ENCODE peak calls at places on chromosomes 4 and X, in ten cellular contexts. G is right cardiac atrium, I is GM23248, L is colonic mucosa, S is Peyer's patch, N is cardiac muscle cell, H is left ventricle myocardium inferior, F is upper lobe of right lung, Y is fibroblast of lung, V is suprapubic skin. C is an unnamed sample. For H3K9me3, the result is how much of the 10 kb centered on the place peaks cover.

GRCh38 chr4:86977621-86978184 is 42.9 kb downstream of the AFF1 start:
- DNase-seq in S (no peak), Y (peak), V (no peak), N (no peak), G (no peak), H (no peak), F (no peak), L (peak), I (peak), C (peak)

GRCh38 chrX:103362504-103362903 is 6.2 kb downstream of the TCEAL9 start:
- DNase-seq in G (no peak), H (no peak), F (no peak), N (peak), L (no peak), I (peak), Y (peak), V (no peak), S (no peak), C (peak)

GRCh38 chrX:132277953-132278614 is 58.8 kb upstream of the RAP2C start:
- DNase-seq in G (no peak), H (no peak), N (no peak), S (no peak), Y (no peak), V (no peak), L (no peak), I (no peak), F (no peak), C (no peak)

GRCh38 chr4:173937871-173938270 is 345.6 kb downstream of the FBXO8 start:
- DNase-seq in H (no peak), I (peak), S (no peak), F (no peak), Y (no peak), L (no peak), G (no peak), N (no peak), V (no peak), C (no peak)

GRCh38 chrX:71102292-71102691 is 4.2 kb downstream of the CXorf65 start:
- DNase-seq in G (no peak), L (no peak), V (no peak), H (no peak), S (no peak), Y (no peak), F (no peak), I (no peak), N (no peak), C (no peak)

GRCh38 chr4:109622581-109622980 is 62.5 kb downstream of the MCUB start:
- DNase-seq in N (no peak), F (no peak), I (no peak), G (no peak), H (no peak), L (no peak), S (no peak), Y (no peak), V (no peak), C (peak)

GRCh38 chr4:89837385-89837995 is 529 bp upstream of the SNCA start:
- DNase-seq in Y (peak), I (peak), N (peak), H (no peak), S (no peak), F (no peak), L (peak), G (no peak), V (no peak), C (no peak)

GRCh38 chr4:2786794-2787229 is 6.1 kb upstream of the SH3BP2 start:
- DNase-seq in L (no peak), S (no peak), Y (no peak), H (no peak), G (no peak), I (no peak), F (no peak), V (peak), N (no peak), C (no peak)

GRCh38 chrX:103254171-103254824 is 657 bp downstream of the TCEAL8 start:
- DNase-seq in L (peak), I (peak), H (peak), Y (peak), S (peak), F (peak), N (peak), G (peak), V (no peak), C (peak)

GRCh38 chrX:17412692-17413091 is 37.7 kb downstream of the NHS start:
- DNase-seq in I (peak), Y (peak), G (no peak), F (no peak), S (no peak), N (no peak), V (no peak), L (no peak), H (no peak), C (no peak)

GRCh38 chr4:80434238-80434637 is 98.7 kb downstream of the CFAP299 start:
- DNase-seq in N (no peak), H (no peak), V (no peak), I (peak), F (no peak), G (no peak), L (no peak), Y (peak), S (no peak), C (no peak)

GRCh38 chr4:30721353-30722091 is 1.4 kb downstream of the PCDH7 start:
- DNase-seq in L (peak), N (peak), G (peak), H (peak), I (peak), V (no peak), Y (peak), F (peak), S (no peak), C (peak)

GRCh38 chrX:2614911-2615310 is 76.2 kb upstream of the CD99 start:
- DNase-seq in G (no peak), I (peak), Y (peak), H (no peak), L (no peak), N (peak), S (no peak), F (no peak), V (no peak), C (peak)

GRCh38 chr4:168551945-168552695 is 55.3 kb downstream of the PALLD start:
- DNase-seq in S (no peak), I (peak), F (no peak), H (no peak), Y (no peak), N (no peak), L (no peak), V (no peak), G (no peak), C (no peak)

GRCh38 chr4:13543091-13543581 is 1.2 kb downstream of the NKX3-2 start:
- DNase-seq in I (no peak), L (no peak), V (no peak), F (no peak), Y (no peak), S (no peak), H (no peak), G (no peak), N (no peak), C (no peak)

GRCh38 chr4:119521306-119521705 is 107.3 kb downstream of the PDE5A start:
- DNase-seq in S (no peak), N (no peak), H (no peak), F (no peak), L (peak), I (no peak), Y (no peak), G (no peak), V (no peak), C (peak)

GRCh38 chr4:156837625-156838345 is 133.8 kb downstream of the PDGFC start:
- DNase-seq in F (no peak), H (no peak), N (no peak), L (no peak), Y (peak), S (no peak), V (no peak), I (no peak), G (no peak), C (no peak)

GRCh38 chr4:156827519-156827918 is 144.1 kb downstream of the PDGFC start:
- DNase-seq in V (no peak), N (no peak), L (no peak), S (no peak), I (peak), Y (no peak), G (no peak), H (no peak), F (no peak), C (no peak)

GRCh38 chr4:156830356-156830755 is 141.2 kb downstream of the PDGFC start:
- DNase-seq in G (no peak), N (no peak), L (no peak), S (no peak), I (peak), Y (peak), F (no peak), H (no peak), V (no peak), C (no peak)

GRCh38 chr4:156829194-156829593 is 142.4 kb downstream of the PDGFC start:
- DNase-seq in I (peak), G (peak), S (no peak), V (peak), Y (peak), H (no peak), N (no peak), F (no peak), L (no peak), C (no peak)

GRCh38 chr4:156832886-156833285 is 138.7 kb downstream of the PDGFC start:
- DNase-seq in I (peak), V (no peak), L (no peak), F (no peak), Y (peak), G (no peak), N (no peak), S (no peak), H (no peak), C (no peak)
- H3K27ac ChIP-seq in I (no peak), V (no peak), L (no peak), F (no peak), Y (no peak), G (no peak), N (no peak), S (no peak), H (no peak), C (no peak)

GRCh38 chr4:6191448-6192130 is 8.8 kb downstream of the JAKMIP1 start:
- DNase-seq in N (no peak), H (no peak), G (no peak), Y (no peak), S (no peak), V (no peak), I (no peak), L (no peak), F (no peak), C (no peak)
- H3K4me3 ChIP-seq in N (no peak), H (no peak), G (no peak), Y (no peak), S (no peak), V (no peak), I (no peak), L (no peak), F (no peak), C (no peak)

GRCh38 chrX:55132416-55132815 is 43.6 kb downstream of the PAGE2 start:
- DNase-seq in Y (no peak), F (no peak), I (no peak), V (no peak), L (no peak), G (no peak), N (no peak), S (no peak), H (no peak), C (no peak)

GRCh38 chrX:55135171-55135570 is 46.4 kb downstream of the PAGE2 start:
- DNase-seq in S (peak), N (peak), V (no peak), Y (peak), I (peak), H (no peak), F (no peak), L (peak), G (peak), C (peak)
- H3K9me3 ChIP-seq in S (under half), N (under half), V (under half), Y (under half), I (under half), H (under half), F (under half), L (under half), G (under half), C (under half)

GRCh38 chrX:13721371-13721770 is 13.0 kb downstream of the TRAPPC2 start:
- DNase-seq in N (no peak), F (no peak), H (no peak), V (no peak), L (no peak), Y (peak), I (no peak), G (no peak), S (no peak), C (no peak)

GRCh38 chrX:13717697-13718483 is 16.5 kb downstream of the TRAPPC2 start:
- DNase-seq in G (peak), N (no peak), Y (peak), I (peak), S (no peak), H (peak), V (no peak), L (no peak), F (no peak), C (no peak)

GRCh38 chrX:13719192-13719856 is 15.1 kb downstream of the TRAPPC2 start:
- DNase-seq in L (no peak), N (no peak), F (no peak), G (no peak), H (no peak), I (no peak), Y (no peak), V (no peak), S (no peak), C (no peak)

GRCh38 chrX:13716455-13716854 is 18.0 kb downstream of the TRAPPC2 start:
- DNase-seq in F (no peak), V (no peak), S (no peak), N (peak), H (no peak), L (no peak), I (no peak), G (no peak), Y (no peak), C (no peak)

DNA sequence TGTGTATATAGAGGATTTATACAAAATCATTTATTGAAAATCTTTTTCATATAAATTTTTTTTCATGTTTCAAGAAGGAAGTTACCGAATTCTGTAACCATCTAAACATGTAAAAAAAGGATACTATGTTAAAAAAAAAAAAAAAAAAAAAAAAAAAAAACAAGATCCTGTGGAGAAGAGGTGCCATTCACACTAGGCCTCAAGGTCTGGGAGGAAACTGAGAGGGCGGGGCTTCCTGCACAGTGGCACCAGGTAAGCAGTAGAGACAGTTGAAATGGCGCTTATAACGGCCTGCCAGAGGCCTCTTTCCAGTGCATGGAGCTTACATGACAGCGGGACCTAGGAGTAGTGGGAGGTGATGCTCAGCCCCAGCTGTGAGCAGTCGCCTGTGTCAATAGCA is 17.5 kb downstream of the TRAPPC2 start:
- DNase-seq in N (no peak), L (no peak), V (no peak), S (peak), G (no peak), H (no peak), F (no peak), I (no peak), Y (no peak), C (no peak)
- H3K27ac ChIP-seq in N (no peak), L (no peak), V (no peak), S (no peak), G (no peak), H (no peak), F (no peak), I (no peak), Y (no peak), C (peak)